ENCODE peak calls at places on chromosome 18, in four cellular contexts. Z, L, M and J are unnamed samples.

GRCh38 chr18:26865557-26865956 is at the start of gene AQP4:
- DNase-seq in Z (no peak), L (no peak), M (no peak), J (no peak)

GRCh38 chr18:25275414-25276001 is 76.5 kb downstream of the ZNF521 start:
- DNase-seq in Z (no peak), L (no peak), M (no peak), J (no peak)

GRCh38 chr18:42105382-42105781 is 150.3 kb downstream of the PIK3C3 start:
- DNase-seq in Z (no peak), L (no peak), M (no peak), J (no peak)

GRCh38 chr18:51731070-51731469 is 533.6 kb upstream of the MEX3C start:
- DNase-seq in Z (no peak), L (no peak), M (no peak), J (no peak)

GRCh38 chr18:8197510-8197909 is 411.7 kb upstream of the RAB12 start:
- DNase-seq in Z (no peak), L (no peak), M (no peak), J (no peak)

GRCh38 chr18:66694857-66695256 is 91.0 kb upstream of the CDH19 start:
- DNase-seq in Z (no peak), L (no peak), M (no peak), J (no peak)

GRCh38 chr18:25310045-25310444 is 41.9 kb downstream of the ZNF521 start:
- DNase-seq in Z (no peak), L (no peak), M (peak), J (no peak)

GRCh38 chr18:62808116-62808515 is 92.8 kb downstream of the PHLPP1 start:
- DNase-seq in Z (no peak), L (no peak), M (no peak), J (no peak)

GRCh38 chr18:23883277-23883790 is 131.2 kb upstream of the TTC39C start:
- DNase-seq in Z (no peak), L (peak), M (no peak), J (no peak)

GRCh38 chr18:62771494-62771893 is 56.2 kb downstream of the PHLPP1 start:
- DNase-seq in Z (no peak), L (no peak), M (no peak), J (no peak)

GRCh38 chr18:55588001-55588875 is at the start of gene TCF4:
- DNase-seq in Z (peak), L (no peak), M (peak), J (peak)

GRCh38 chr18:39772155-39772919 is 2182.7 kb upstream of the PIK3C3 start:
- DNase-seq in Z (no peak), L (peak), M (no peak), J (no peak)
- TF ChIP-seq HMGXB4 in Z (no peak), L (no peak), M (no peak), J (no peak)

DNA sequence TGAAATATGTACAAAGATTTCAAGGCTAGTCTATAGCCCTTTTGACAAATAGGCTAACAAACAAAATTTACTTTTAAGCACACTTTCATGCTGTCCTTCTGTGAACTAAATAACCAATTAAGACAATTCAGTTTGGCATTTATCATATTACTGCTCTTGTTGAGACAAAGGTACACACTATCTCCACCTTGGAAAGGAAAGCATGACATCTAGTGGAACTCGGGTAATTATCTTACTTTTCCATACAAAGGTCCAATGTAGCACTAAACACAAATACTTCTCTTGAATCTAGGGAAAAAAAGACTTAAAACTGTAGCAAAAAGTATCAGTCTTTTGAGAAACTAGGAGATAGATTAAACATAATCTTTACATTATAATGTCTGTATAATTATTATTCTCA is 125.0 kb upstream of the CD226 start:
- DNase-seq in Z (no peak), L (peak), M (peak), J (no peak)
- TF ChIP-seq HMGXB4 in Z (no peak), L (no peak), M (no peak), J (no peak)

GRCh38 chr18:12159446-12159845 is 65.8 kb downstream of the ANKRD62 start:
- DNase-seq in Z (no peak), L (peak), M (no peak), J (peak)

GRCh38 chr18:12155996-12156395 is 62.4 kb downstream of the ANKRD62 start:
- DNase-seq in Z (no peak), L (no peak), M (no peak), J (no peak)

DNA sequence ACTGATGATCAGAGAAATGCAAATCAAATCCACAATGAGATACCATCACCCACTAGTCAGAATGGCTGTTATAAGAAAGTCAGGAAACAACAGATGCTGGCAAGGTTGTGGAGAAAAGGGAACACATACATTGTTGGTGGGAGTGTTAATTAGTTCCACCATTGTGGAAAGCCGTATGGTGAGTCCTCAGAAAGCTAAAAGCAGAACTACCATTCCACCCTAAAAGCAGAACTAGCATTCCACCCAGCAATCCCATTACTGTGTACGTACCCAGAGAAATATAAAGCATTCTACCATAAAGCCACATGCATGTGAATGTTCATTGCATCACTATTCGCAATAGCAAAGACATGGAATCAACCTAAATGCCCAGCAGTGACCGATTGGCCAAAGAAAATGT is 60.7 kb downstream of the ANKRD62 start:
- DNase-seq in Z (no peak), L (no peak), M (no peak), J (no peak)
- TF ChIP-seq HMGXB4 in Z (no peak), L (no peak), M (no peak), J (no peak)

GRCh38 chr18:77990901-77991300 is 741.3 kb downstream of the GALR1 start:
- DNase-seq in Z (no peak), L (no peak), M (no peak), J (no peak)

GRCh38 chr18:77992057-77992456 is 742.4 kb downstream of the GALR1 start:
- DNase-seq in Z (no peak), L (no peak), M (no peak), J (no peak)

GRCh38 chr18:77990131-77990530 is 740.5 kb downstream of the GALR1 start:
- DNase-seq in Z (no peak), L (no peak), M (peak), J (no peak)

GRCh38 chr18:77995593-77995992 is 745.9 kb downstream of the GALR1 start:
- DNase-seq in Z (no peak), L (no peak), M (no peak), J (no peak)

GRCh38 chr18:77993188-77993981 is 743.7 kb downstream of the GALR1 start:
- DNase-seq in Z (no peak), L (no peak), M (peak), J (no peak)
- TF ChIP-seq HMGXB4 in Z (no peak), L (no peak), M (no peak), J (no peak)

DNA sequence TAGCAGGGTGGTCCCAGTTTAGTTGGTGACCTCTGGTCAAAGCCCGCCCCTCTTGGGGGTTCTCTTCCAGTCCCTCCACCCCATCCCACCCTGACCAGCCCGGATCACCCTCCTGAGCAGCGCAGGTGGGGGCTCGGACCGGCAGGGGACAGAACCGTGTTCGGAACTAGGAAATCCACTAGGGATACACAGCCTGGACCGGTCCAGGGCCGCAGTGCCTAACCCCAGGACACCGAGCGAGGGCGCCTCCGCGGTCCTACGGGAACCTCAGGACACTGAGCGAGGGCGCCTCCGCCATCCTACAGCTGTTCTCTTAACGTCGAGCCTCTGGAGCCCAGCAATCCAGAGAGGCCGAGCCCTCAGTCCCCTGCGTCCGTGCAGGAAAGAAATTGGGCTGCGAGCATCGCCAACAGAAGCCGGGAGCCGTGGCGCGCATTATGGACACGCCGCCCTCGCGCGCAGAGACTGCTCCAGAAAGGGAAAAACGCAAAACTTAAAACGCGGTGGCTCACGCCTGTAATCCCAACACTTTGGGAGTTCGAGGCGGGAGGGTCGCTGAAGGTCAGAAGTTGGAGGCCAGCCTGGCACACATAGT is 8.5 kb downstream of the RAX start:
- DNase-seq in Z (peak), L (no peak), M (no peak), J (no peak)
- TF ChIP-seq HMGXB4 in Z (peak), L (no peak), M (no peak), J (no peak)

GRCh38 chr18:39913790-39914366 is 2041.2 kb upstream of the PIK3C3 start:
- DNase-seq in Z (no peak), L (no peak), M (no peak), J (no peak)
- TF ChIP-seq HMGXB4 in Z (no peak), L (no peak), M (no peak), J (no peak)

GRCh38 chr18:46289458-46289857 is 185.3 kb downstream of the HAUS1 start:
- DNase-seq in Z (no peak), L (no peak), M (no peak), J (no peak)
- TF ChIP-seq HMGXB4 in Z (no peak), L (no peak), M (no peak), J (no peak)

DNA sequence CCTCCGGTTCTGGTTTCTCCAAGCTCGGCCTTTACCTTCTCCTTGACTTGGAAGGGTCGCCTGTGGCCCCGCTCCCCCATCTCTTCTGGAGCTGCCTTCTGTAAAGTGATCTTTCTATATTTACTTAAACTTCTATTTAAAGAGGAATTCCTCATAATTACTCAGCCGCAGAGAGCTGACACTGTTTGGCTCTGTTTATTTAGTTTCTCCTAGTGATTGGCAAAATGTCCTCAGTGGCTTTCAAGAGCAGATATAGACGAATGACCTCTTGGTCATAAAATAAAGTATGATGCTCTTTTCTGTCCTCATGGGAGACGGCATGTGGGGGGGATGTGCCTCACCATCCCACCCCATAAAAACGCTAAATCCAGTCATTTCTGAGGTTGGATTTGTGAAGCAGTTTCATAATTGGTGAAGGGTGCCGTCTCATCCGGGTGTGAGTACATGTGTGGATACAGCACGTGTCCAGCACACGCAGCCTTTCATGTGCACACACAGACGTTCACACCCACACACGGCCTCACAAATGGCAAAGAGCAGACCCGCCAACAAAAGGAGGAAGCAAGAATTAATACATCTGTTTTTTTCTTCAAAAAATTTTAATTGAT is 43.4 kb upstream of the SMAD7 start:
- DNase-seq in Z (no peak), L (peak), M (no peak), J (peak)
- TF ChIP-seq HMGXB4 in Z (no peak), L (no peak), M (no peak), J (no peak)

DNA sequence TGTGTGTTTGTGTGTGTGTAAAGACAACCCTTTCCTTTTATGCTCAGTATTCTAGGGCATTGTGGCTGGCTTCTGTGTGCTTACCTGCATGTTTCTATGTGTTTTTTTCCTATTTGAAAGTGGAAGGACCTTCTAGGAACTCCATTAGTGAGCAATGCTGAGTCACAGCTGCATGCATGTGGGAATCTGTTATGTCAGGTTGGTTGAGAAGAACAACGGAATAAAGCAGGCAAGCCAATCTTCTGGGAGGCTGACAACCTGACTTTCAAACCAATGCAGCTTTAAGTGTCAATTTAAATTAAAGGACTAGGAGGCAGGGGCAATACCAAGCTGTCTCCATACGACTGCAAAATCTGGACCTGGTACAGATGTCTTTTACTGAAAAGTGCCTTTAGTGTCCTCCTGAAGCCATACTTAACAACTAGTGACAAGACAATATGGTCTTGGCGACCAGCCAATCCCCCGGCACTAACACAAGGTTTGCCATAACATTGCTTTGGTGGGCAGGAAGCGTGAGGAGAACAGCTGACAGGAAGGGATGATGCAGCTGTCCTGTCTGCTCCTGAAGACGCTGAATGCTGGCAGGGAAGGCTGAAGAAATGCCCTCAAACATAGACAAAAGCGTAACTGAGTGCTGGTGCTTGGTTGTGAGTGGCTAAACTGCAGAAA is 514.7 kb upstream of the CDH7 start:
- DNase-seq in Z (no peak), L (no peak), M (no peak), J (no peak)
- TF ChIP-seq HMGXB4 in Z (no peak), L (no peak), M (no peak), J (no peak)